ENCODE peak calls at places on chromosome 4, in nine cellular contexts. D is Panc1; Q is mucosa of descending colon; A is SW480; G is HL-60; W is CD4-positive, alpha-beta T cell; E is HT1080; I is activated T-helper 9 cell treated with anti-CD3 and anti-CD28 coated beads, Interleukin-2, amount 50 U/mL, for 16 hours; N is nucleus accumbens. C is an unnamed sample.

GRCh38 chr4:26723216-26723615 is 137.4 kb upstream of the STIM2 start:
- DNase-seq in D (no peak), Q (no peak), A (no peak), G (no peak), W (no peak), E (no peak), I (no peak), N (no peak), C (no peak)

GRCh38 chr4:167219090-167219489 is 15.2 kb downstream of the SPOCK3 start:
- DNase-seq in D (no peak), Q (no peak), A (no peak), G (no peak), W (no peak), E (no peak), I (no peak), N (no peak), C (no peak)

GRCh38 chr4:3366893-3367775 is 74.3 kb downstream of the RGS12 start:
- DNase-seq in D (no peak), Q (peak), A (no peak), G (no peak), W (no peak), E (no peak), I (no peak), N (no peak), C (no peak)

GRCh38 chr4:128590773-128591172 is 218.7 kb upstream of the JADE1 start:
- DNase-seq in D (no peak), Q (no peak), A (no peak), G (no peak), W (no peak), E (no peak), I (no peak), N (no peak), C (no peak)

GRCh38 chr4:169662226-169662625 is 41.8 kb downstream of the CLCN3 start:
- DNase-seq in D (no peak), Q (no peak), A (no peak), G (no peak), W (no peak), E (no peak), I (no peak), N (no peak), C (no peak)

GRCh38 chr4:133711817-133712216 is 489.8 kb downstream of the PABPC4L start:
- DNase-seq in D (no peak), Q (no peak), A (no peak), G (no peak), W (no peak), E (peak), I (no peak), N (no peak), C (no peak)

GRCh38 chr4:134906404-134907023 is 704.9 kb upstream of the PABPC4L start:
- DNase-seq in D (peak), Q (no peak), A (no peak), G (no peak), W (no peak), E (peak), I (no peak), N (no peak), C (no peak)

GRCh38 chr4:60657041-60657440 is 543.1 kb upstream of the ADGRL3 start:
- DNase-seq in D (no peak), Q (no peak), A (no peak), G (no peak), W (no peak), E (no peak), I (no peak), N (no peak), C (peak)

GRCh38 chr4:89492476-89493110 is 185.0 kb upstream of the GPRIN3 start:
- DNase-seq in D (no peak), Q (no peak), A (no peak), G (no peak), W (no peak), E (peak), I (no peak), N (no peak), C (no peak)

GRCh38 chr4:183396187-183396738 is 48.2 kb upstream of the CDKN2AIP start:
- DNase-seq in D (no peak), Q (no peak), A (no peak), G (peak), W (no peak), E (no peak), I (no peak), N (no peak), C (no peak)

GRCh38 chr4:27027428-27027827 is 166.8 kb downstream of the STIM2 start:
- DNase-seq in D (no peak), Q (no peak), A (no peak), G (no peak), W (no peak), E (no peak), I (no peak), N (no peak), C (no peak)

GRCh38 chr4:3246458-3247398 is 2.2 kb upstream of the MSANTD1 start:
- DNase-seq in D (no peak), Q (no peak), A (no peak), G (no peak), W (no peak), E (no peak), I (no peak), N (no peak), C (no peak)

GRCh38 chr4:25896782-25897539 is 17.1 kb upstream of the SMIM20 start:
- DNase-seq in D (no peak), Q (no peak), A (no peak), G (no peak), W (no peak), E (no peak), I (no peak), N (no peak), C (no peak)

GRCh38 chr4:182931691-182932297 is 14.6 kb upstream of the DCTD start:
- DNase-seq in D (no peak), Q (no peak), A (no peak), G (no peak), W (no peak), E (no peak), I (no peak), N (no peak), C (no peak)

GRCh38 chr4:10013722-10014121 is 7.6 kb downstream of the SLC2A9 start:
- DNase-seq in D (no peak), Q (peak), A (peak), G (no peak), W (no peak), E (peak), I (no peak), N (no peak), C (no peak)

GRCh38 chr4:110737931-110738330 is 115.1 kb upstream of the PITX2 start:
- DNase-seq in D (no peak), Q (no peak), A (no peak), G (no peak), W (no peak), E (peak), I (no peak), N (no peak), C (no peak)

GRCh38 chr4:52842788-52843187 is 19.3 kb upstream of the RASL11B start:
- DNase-seq in D (no peak), Q (no peak), A (no peak), G (no peak), W (no peak), E (no peak), I (no peak), N (no peak), C (no peak)

GRCh38 chr4:77713884-77714283 is 105.3 kb downstream of the CNOT6L start:
- DNase-seq in D (no peak), Q (no peak), A (no peak), G (no peak), W (no peak), E (no peak), I (no peak), N (no peak), C (no peak)

GRCh38 chr4:66949424-66949823 is 595.9 kb downstream of the CENPC start:
- DNase-seq in D (no peak), Q (no peak), A (no peak), G (no peak), W (no peak), E (no peak), I (no peak), N (no peak), C (no peak)

GRCh38 chr4:7160439-7160838 is 31.9 kb upstream of the SORCS2 start:
- DNase-seq in D (no peak), Q (no peak), A (no peak), G (no peak), W (no peak), E (no peak), I (no peak), N (peak), C (no peak)

GRCh38 chr4:126582737-126583136 is 1050.0 kb upstream of the INTU start:
- DNase-seq in D (no peak), Q (no peak), A (no peak), G (no peak), W (no peak), E (peak), I (no peak), N (no peak), C (no peak)

GRCh38 chr4:1413687-1414479 is 7.6 kb upstream of the NKX1-1 start:
- DNase-seq in D (no peak), Q (no peak), A (no peak), G (no peak), W (no peak), E (no peak), I (no peak), N (no peak), C (no peak)

GRCh38 chr4:3263053-3263958 is 14.3 kb downstream of the MSANTD1 start:
- DNase-seq in D (no peak), Q (no peak), A (no peak), G (no peak), W (no peak), E (no peak), I (no peak), N (no peak), C (no peak)

GRCh38 chr4:2745981-2746806 is 9.9 kb downstream of the TNIP2 start:
- DNase-seq in D (no peak), Q (no peak), A (peak), G (peak), W (peak), E (peak), I (peak), N (no peak), C (no peak)

GRCh38 chr4:119070301-119070700 is 65.3 kb upstream of the MYOZ2 start:
- DNase-seq in D (no peak), Q (no peak), A (no peak), G (no peak), W (no peak), E (no peak), I (no peak), N (no peak), C (no peak)

GRCh38 chr4:158025131-158025530 is 147.7 kb downstream of the GASK1B start:
- DNase-seq in D (no peak), Q (no peak), A (no peak), G (no peak), W (no peak), E (peak), I (no peak), N (no peak), C (no peak)

GRCh38 chr4:76745264-76745663 is 152.7 kb downstream of the SOWAHB start:
- DNase-seq in D (no peak), Q (no peak), A (no peak), G (no peak), W (no peak), E (peak), I (no peak), N (no peak), C (no peak)

GRCh38 chr4:89268572-89269180 is 38.9 kb downstream of the GPRIN3 start:
- DNase-seq in D (no peak), Q (no peak), A (no peak), G (peak), W (no peak), E (no peak), I (no peak), N (no peak), C (no peak)

GRCh38 chr4:53847935-53848334 is 216.5 kb downstream of the CHIC2 start:
- DNase-seq in D (no peak), Q (no peak), A (no peak), G (no peak), W (no peak), E (no peak), I (no peak), N (no peak), C (no peak)

C was measured in SK-N-MC.